ENCODE peak calls at places on chromosomes 6 and 20, in nine cellular contexts. Z is GM10248, K is bronchial epithelial cell, X is astrocyte, R is fibroblast of the aortic adventitia, I is progenitor cell of endocrine pancreas, Q is A549, V is psoas muscle, W is AG09309. M is an unnamed sample.

GRCh38 chr6:119195204-119195603 is 116.7 kb upstream of the FAM184A start:
- DNase-seq in Z (no peak), K (no peak), X (no peak), R (no peak), I (no peak), Q (no peak), V (no peak), W (no peak), M (no peak)

GRCh38 chr6:27145731-27146455 is 101.6 kb upstream of the PRSS16 start:
- DNase-seq in Z (peak), K (peak), X (peak), R (peak), I (no peak), Q (peak), V (peak), W (no peak), M (no peak)

GRCh38 chr6:170137911-170138910 is 152.7 kb downstream of the DLL1 start:
- DNase-seq in Z (no peak), K (no peak), X (no peak), R (no peak), I (no peak), Q (no peak), V (peak), W (no peak), M (no peak)

GRCh38 chr20:4949833-4950178 is 51.5 kb downstream of the SLC23A2 start:
- DNase-seq in Z (peak), K (peak), X (peak), R (peak), I (no peak), Q (peak), V (no peak), W (no peak), M (no peak)

GRCh38 chr6:7086488-7086887 is 21.3 kb upstream of the RREB1 start:
- DNase-seq in Z (peak), K (no peak), X (no peak), R (peak), I (no peak), Q (no peak), V (peak), W (no peak), M (no peak)

GRCh38 chr6:149078383-149078782 is 239.1 kb upstream of the TAB2 start:
- DNase-seq in Z (no peak), K (no peak), X (no peak), R (peak), I (no peak), Q (no peak), V (no peak), W (no peak), M (no peak)

GRCh38 chr6:113650610-113650979 is 206.6 kb upstream of the MARCKS start:
- DNase-seq in Z (no peak), K (no peak), X (no peak), R (no peak), I (no peak), Q (no peak), V (no peak), W (no peak), M (no peak)

GRCh38 chr6:160386869-160387518 is 38.8 kb downstream of the SLC22A3 start:
- DNase-seq in Z (no peak), K (peak), X (no peak), R (peak), I (no peak), Q (peak), V (peak), W (no peak), M (no peak)

GRCh38 chr6:148491638-148492210 is 149.1 kb downstream of the SASH1 start:
- DNase-seq in Z (no peak), K (no peak), X (peak), R (peak), I (no peak), Q (no peak), V (no peak), W (no peak), M (no peak)

GRCh38 chr6:4370066-4370465 is 234.7 kb upstream of the ECI2 start:
- DNase-seq in Z (no peak), K (peak), X (peak), R (peak), I (no peak), Q (peak), V (no peak), W (peak), M (peak)

GRCh38 chr20:46894579-46894958 is at the start of gene EYA2:
- DNase-seq in Z (no peak), K (no peak), X (no peak), R (no peak), I (peak), Q (peak), V (peak), W (no peak), M (no peak)

DNA sequence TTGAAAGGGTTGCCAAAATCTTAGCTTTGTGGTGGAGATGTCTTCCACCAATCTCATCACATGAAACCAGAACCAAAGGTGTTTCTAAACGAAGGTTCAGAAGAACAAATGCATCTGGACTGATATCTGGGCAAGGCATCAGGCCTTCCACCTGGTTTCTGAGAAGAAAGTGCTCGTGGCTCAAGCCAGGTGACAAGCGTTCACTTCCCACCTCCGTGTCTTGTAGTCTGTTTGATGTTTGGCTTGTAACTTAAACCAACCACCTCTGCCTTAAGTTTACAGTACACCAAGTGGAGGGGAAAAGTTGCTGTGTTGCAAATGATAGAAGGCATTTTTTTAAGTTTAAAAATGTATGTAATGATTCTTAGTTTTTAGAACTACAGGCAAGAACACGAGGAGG is 66.9 kb upstream of the MAP3K7 start:
- DNase-seq in Z (no peak), K (no peak), X (no peak), R (no peak), I (no peak), Q (no peak), V (no peak), W (no peak), M (no peak)
- TF ChIP-seq CTCF in Z (no peak), K (no peak), X (no peak), R (no peak), I (no peak), Q (no peak), V (no peak), W (no peak), M (no peak)

GRCh38 chr6:158565122-158565429 is 5.2 kb downstream of the TMEM181 start:
- DNase-seq in Z (no peak), K (no peak), X (no peak), R (no peak), I (no peak), Q (no peak), V (no peak), W (no peak), M (no peak)
- TF ChIP-seq CTCF in Z (no peak), K (no peak), X (no peak), R (no peak), I (no peak), Q (no peak), V (no peak), W (no peak), M (no peak)

DNA sequence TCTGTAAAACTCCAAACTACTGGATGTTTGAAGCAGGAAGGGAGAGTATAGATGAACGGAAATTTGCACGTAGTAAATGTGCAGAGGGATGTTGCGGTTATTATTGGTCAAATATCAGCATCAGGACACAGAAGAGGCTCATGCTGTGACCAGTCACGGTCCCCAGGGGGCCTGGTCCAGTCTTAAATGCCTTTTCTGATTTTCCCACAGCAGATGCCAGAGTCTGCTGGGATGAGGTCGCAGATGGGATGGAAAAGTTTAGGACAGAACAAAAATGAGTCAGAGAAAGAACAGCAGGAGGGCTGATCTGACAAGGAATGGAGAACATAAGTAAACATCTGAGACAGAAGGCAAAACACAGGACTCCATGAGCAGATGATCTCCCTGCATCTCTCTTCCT is 11.7 kb upstream of the SIRPG start:
- DNase-seq in Z (no peak), K (no peak), X (peak), R (no peak), I (no peak), Q (peak), V (peak), W (no peak), M (no peak)
- TF ChIP-seq CTCF in Z (no peak), K (no peak), X (no peak), R (no peak), I (no peak), Q (no peak), V (no peak), W (peak), M (no peak)

GRCh38 chr6:162448294-162448693 is 279.3 kb downstream of the PRKN start:
- DNase-seq in Z (no peak), K (no peak), X (no peak), R (no peak), I (no peak), Q (no peak), V (no peak), W (no peak), M (no peak)

GRCh38 chr6:162443101-162443500 is 284.5 kb downstream of the PRKN start:
- DNase-seq in Z (no peak), K (peak), X (no peak), R (no peak), I (no peak), Q (no peak), V (no peak), W (no peak), M (peak)

DNA sequence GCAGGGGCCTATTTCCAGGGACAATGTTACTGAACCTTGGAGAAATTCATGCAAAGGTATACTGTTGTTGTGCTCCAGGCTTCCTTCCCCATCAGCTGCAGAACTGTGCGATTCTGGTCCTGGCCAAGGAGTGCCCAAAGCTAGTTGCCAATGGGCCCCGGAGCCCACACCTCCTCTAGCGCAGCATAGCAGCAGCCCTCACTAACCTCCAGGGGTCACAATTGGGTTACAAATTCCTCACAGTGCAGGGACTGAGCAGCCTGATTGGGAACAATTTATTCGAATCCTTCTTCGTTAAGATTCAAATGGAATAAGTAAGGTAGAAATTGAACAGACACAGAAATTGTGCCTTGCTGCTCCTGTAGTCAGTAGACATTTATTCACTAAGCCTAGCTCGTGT is 284.9 kb downstream of the PRKN start:
- DNase-seq in Z (no peak), K (no peak), X (no peak), R (no peak), I (peak), Q (peak), V (no peak), W (no peak), M (no peak)
- TF ChIP-seq CTCF in Z (no peak), K (no peak), X (peak), R (no peak), I (peak), Q (no peak), V (peak), W (no peak), M (peak)

GRCh38 chr6:44235891-44236516 is 10.9 kb upstream of the HSP90AB1 start:
- DNase-seq in Z (no peak), K (no peak), X (no peak), R (no peak), I (no peak), Q (no peak), V (no peak), W (no peak), M (no peak)
- TF ChIP-seq CTCF in Z (no peak), K (no peak), X (no peak), R (no peak), I (no peak), Q (no peak), V (no peak), W (no peak), M (no peak)

GRCh38 chr6:168071620-168072019 is 7.4 kb downstream of the FRMD1 start:
- DNase-seq in Z (no peak), K (no peak), X (no peak), R (no peak), I (no peak), Q (peak), V (no peak), W (no peak), M (no peak)
- TF ChIP-seq CTCF in Z (no peak), K (no peak), X (no peak), R (no peak), I (peak), Q (no peak), V (no peak), W (no peak), M (no peak)

DNA sequence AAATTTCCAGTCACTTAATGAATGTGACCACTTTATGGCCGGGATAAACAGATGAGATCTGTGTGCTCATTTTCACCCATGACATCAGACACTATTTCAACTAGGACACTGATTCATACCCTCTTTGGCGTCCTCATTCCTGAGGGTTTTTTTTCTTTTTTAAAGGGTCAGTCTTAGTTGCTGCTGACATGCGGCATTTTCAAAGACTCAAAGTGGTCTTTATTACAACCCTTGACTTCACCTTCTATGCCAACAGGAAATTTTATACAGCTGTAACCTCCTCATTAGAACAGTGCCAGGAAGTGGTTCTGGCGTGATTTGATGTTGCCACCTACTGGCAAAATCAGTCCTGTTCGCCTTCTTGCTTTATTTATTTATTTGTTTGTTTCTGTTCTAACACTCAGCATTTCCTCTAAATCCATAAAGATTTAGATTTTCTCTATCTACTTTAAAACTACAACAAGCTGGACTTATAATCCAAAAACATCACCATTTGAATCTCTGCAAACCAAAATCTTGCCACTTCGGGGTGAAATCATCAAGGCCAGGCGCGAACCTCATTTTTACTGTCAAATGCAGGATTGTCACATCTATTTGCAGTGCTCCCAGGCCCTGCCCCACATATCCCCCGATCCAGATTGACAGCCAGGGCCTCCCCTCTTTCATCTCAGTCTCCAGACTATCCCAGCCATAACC is 77.7 kb downstream of the C6orf118 start:
- DNase-seq in Z (no peak), K (peak), X (peak), R (peak), I (no peak), Q (peak), V (no peak), W (peak), M (peak)
- TF ChIP-seq CTCF in Z (no peak), K (peak), X (peak), R (peak), I (peak), Q (peak), V (peak), W (peak), M (peak)

DNA sequence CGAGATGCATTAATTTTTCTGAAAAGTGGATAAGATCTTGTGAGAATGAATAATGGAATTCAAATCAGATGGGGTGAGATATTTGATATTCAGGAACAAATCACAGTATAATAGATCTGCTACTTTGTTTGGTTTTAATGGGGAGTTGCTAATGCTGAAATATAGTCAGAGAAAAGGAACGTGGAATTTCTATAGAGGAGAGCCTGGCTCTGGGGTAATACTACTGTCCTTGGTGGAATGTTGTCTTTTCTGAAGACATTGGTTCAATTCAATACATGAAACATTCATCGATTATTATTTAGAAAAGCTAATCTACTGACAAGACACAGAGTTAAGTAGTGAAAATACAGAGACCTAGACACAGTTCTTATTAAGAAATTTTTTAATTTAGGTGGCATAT is 108.6 kb downstream of the ESR1 start:
- DNase-seq in Z (no peak), K (no peak), X (no peak), R (no peak), I (no peak), Q (no peak), V (no peak), W (no peak), M (no peak)
- TF ChIP-seq CTCF in Z (no peak), K (no peak), X (no peak), R (no peak), I (no peak), Q (no peak), V (no peak), W (no peak), M (no peak)

DNA sequence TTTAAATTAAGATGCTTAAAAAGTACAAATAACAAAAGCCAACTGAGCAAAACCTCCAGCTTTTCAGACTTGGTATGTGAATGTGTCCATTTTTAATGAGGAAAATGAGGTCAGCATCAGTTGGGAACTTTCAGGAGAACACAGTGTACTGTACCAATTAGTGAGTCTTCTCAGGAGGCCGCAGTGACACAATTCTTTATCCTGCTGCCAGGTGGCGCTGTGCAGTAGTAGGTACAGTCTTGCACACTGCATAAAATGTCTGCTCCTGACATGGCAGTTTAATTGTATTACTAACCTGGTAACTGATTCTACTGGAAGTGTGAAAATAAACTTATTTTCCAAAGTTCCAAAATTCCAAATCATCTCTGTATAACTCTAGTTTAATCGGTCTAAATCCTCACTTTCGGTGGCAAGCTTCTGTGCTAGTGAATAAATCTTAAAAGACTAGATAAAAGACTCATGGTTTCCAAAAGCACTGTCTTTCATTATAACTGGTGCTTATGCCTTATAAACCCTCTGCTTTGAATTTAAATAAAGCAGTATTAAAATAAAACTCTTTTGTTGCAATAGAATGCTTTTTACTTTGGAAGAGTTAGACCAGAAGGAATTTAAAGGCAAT is 214.8 kb upstream of the MMS22L start:
- DNase-seq in Z (peak), K (peak), X (peak), R (peak), I (peak), Q (peak), V (peak), W (peak), M (peak)
- TF ChIP-seq CTCF in Z (peak), K (peak), X (peak), R (peak), I (peak), Q (peak), V (peak), W (peak), M (peak)

M was measured in epithelial cell of proximal tubule.